ENCODE peak calls at places on chromosomes 6 and 20, in four cellular contexts. I is effector memory CD4-positive, alpha-beta T cell; R is heart left ventricle; T is CD4-positive, CD25-positive, alpha-beta regulatory T cell. Y is an unnamed sample.

GRCh38 chr6:157187182-157188093 is 135.9 kb downstream of the TMEM242 start:
- DNase-seq in I (no peak), R (no peak), T (no peak), Y (no peak)

GRCh38 chr6:33947916-33948594 is 144.3 kb upstream of the MLN start:
- DNase-seq in I (no peak), R (no peak), T (no peak), Y (no peak)

GRCh38 chr6:304833-305370 is 12.6 kb downstream of the DUSP22 start:
- DNase-seq in I (no peak), R (no peak), T (no peak), Y (no peak)

GRCh38 chr6:131792091-131792496 is 15.7 kb upstream of the ENPP1 start:
- DNase-seq in I (no peak), R (no peak), T (no peak), Y (no peak)

GRCh38 chr6:159807150-159807859 is 7.2 kb downstream of the PNLDC1 start:
- DNase-seq in I (no peak), R (no peak), T (no peak), Y (no peak)

GRCh38 chr6:23013776-23014175 is 444.4 kb downstream of the HDGFL1 start:
- DNase-seq in I (no peak), R (no peak), T (no peak), Y (no peak)

GRCh38 chr6:19538086-19538485 is 299.1 kb upstream of the ID4 start:
- DNase-seq in I (no peak), R (no peak), T (no peak), Y (peak)

GRCh38 chr6:32529697-32530429 is at the start of gene HLA-DRB5:
- DNase-seq in I (no peak), R (peak), T (peak), Y (peak)

GRCh38 chr6:33313105-33313708 is 671 bp downstream of the TAPBP start:
- DNase-seq in I (no peak), R (peak), T (peak), Y (peak)

GRCh38 chr6:154509421-154510143 is 903 bp downstream of the CNKSR3 start:
- DNase-seq in I (no peak), R (peak), T (peak), Y (peak)

GRCh38 chr6:92114091-92114490 is 1305.3 kb downstream of the EPHA7 start:
- DNase-seq in I (no peak), R (no peak), T (no peak), Y (no peak)

GRCh38 chr20:25229486-25230176 is 18.3 kb upstream of the PYGB start:
- DNase-seq in I (no peak), R (no peak), T (no peak), Y (no peak)

GRCh38 chr20:56245761-56246160 is 2.8 kb upstream of the MC3R start:
- DNase-seq in I (no peak), R (no peak), T (no peak), Y (no peak)

GRCh38 chr6:155909710-155910109 is 454.1 kb upstream of the NOX3 start:
- DNase-seq in I (no peak), R (no peak), T (no peak), Y (no peak)

GRCh38 chr6:111918825-111919224 is 45.6 kb upstream of the FYN start:
- DNase-seq in I (no peak), R (peak), T (no peak), Y (no peak)

GRCh38 chr6:142313284-142313683 is 11.5 kb downstream of the ADGRG6 start:
- DNase-seq in I (no peak), R (no peak), T (no peak), Y (no peak)

GRCh38 chr6:14120556-14120955 is 3.0 kb downstream of the CD83 start:
- DNase-seq in I (no peak), R (no peak), T (no peak), Y (no peak)

GRCh38 chr6:63307581-63308246 is 12.1 kb downstream of the LGSN start:
- DNase-seq in I (no peak), R (no peak), T (peak), Y (no peak)

GRCh38 chr20:48839518-48839917 is 11.7 kb upstream of the PREX1 start:
- DNase-seq in I (no peak), R (no peak), T (no peak), Y (no peak)

GRCh38 chr6:30206152-30206551 is 7.1 kb downstream of the TRIM26 start:
- DNase-seq in I (no peak), R (no peak), T (no peak), Y (no peak)

GRCh38 chr6:759729-760128 is 66.8 kb upstream of the EXOC2 start:
- DNase-seq in I (no peak), R (no peak), T (no peak), Y (no peak)

GRCh38 chr6:42929928-42930360 is 664 bp downstream of the CNPY3 start:
- DNase-seq in I (peak), R (peak), T (peak), Y (no peak)

GRCh38 chr6:11738681-11739375 is 39.8 kb downstream of the ADTRP start:
- DNase-seq in I (no peak), R (no peak), T (no peak), Y (no peak)

GRCh38 chr20:8542115-8542486 is 410.0 kb downstream of the PLCB1 start:
- DNase-seq in I (no peak), R (no peak), T (no peak), Y (no peak)

GRCh38 chr6:167970236-167970635 is 27.2 kb upstream of the KIF25 start:
- DNase-seq in I (no peak), R (no peak), T (no peak), Y (no peak)

GRCh38 chr6:37006793-37007339 is 1.4 kb downstream of the FGD2 start:
- DNase-seq in I (no peak), R (no peak), T (no peak), Y (no peak)

GRCh38 chr6:111761783-111762312 is 111.4 kb downstream of the FYN start:
- DNase-seq in I (no peak), R (no peak), T (no peak), Y (no peak)

DNA sequence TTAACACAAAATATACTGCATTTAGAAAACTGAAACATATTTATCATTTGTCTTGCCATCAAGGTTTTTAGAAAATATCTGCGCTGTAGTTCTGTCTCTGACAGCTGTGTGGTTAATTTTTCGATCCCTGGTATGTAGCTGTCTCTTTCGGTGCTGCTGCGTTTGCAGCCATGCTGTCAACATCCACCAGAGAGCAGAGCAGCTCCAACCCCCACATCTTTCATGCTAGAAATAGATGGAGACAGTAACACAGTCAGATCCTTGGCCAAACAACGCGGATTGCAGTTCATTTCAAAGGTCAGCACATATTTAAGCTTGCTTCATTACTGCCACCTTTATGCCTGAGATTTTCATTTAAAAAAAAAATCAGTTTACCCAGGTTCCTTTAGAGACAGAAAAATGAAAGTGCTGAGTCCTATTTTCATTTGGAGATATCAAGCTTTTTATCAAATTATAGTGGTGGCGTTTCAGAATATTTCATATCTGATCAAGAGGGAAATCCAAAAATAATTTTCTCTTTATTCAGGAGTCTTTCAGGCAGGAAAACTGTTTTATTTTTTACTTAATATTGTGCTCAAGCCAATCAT is 157.7 kb upstream of the MMS22L start:
- DNase-seq in I (no peak), R (no peak), T (no peak), Y (no peak)
- H3K27ac ChIP-seq in I (no peak), R (no peak), T (no peak), Y (no peak)

DNA sequence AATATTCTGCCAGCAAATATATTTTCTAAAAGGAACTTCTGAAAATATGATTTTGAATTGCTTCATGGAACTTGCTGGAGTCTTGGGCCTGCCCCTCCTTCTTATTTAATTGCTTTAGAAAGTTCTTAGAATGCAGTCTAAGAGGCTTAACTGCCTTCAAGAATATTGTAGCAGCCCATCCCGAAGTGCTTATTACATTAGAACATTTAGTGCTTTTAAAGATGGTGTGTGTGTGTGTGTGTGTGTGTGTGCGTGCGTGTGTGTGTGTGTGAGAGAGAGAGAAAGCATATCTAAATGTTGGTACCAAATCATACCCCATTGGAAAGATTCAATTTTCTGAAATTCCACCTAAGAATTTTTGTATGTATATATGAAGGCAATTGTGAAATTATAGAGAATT is 193.5 kb downstream of the SLC24A3 start:
- DNase-seq in I (no peak), R (no peak), T (no peak), Y (no peak)
- H3K27ac ChIP-seq in I (no peak), R (no peak), T (no peak), Y (no peak)

DNA sequence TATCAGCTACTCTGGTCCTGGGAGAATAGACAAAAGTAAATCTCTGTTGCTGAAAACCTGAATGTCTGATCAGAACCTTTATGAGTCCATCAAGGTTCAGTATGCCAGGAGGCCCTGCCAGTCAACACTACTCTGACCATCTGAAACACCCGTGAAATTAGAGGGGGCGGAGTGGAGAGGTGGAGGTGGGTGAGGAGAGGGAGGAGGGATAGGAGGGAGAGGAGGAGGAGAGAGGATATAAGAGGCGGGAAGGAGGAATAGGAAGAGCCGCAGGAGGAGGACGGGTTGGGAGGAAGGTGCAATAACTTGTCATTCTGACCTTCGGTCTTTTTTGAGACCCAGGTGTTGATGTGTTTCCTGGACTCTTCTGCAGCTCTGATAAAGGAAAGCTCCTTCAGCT is 8.0 kb downstream of the SERPINB9 start:
- DNase-seq in I (no peak), R (no peak), T (no peak), Y (no peak)
- H3K27ac ChIP-seq in I (no peak), R (no peak), T (peak), Y (no peak)

GRCh38 chr20:32429745-32430360 is 71.7 kb downstream of the ASXL1 start:
- DNase-seq in I (no peak), R (no peak), T (no peak), Y (no peak)
- H3K27ac ChIP-seq in I (no peak), R (no peak), T (no peak), Y (no peak)

GRCh38 chr6:150208606-150209352 is 65.9 kb downstream of the PPP1R14C start:
- DNase-seq in I (no peak), R (no peak), T (no peak), Y (no peak)
- H3K27ac ChIP-seq in I (no peak), R (no peak), T (no peak), Y (no peak)

GRCh38 chr6:117495873-117496272 is 13.4 kb downstream of the DCBLD1 start:
- DNase-seq in I (no peak), R (no peak), T (no peak), Y (no peak)

GRCh38 chr6:117494694-117495318 is 12.3 kb downstream of the DCBLD1 start:
- DNase-seq in I (no peak), R (no peak), T (no peak), Y (no peak)

GRCh38 chr6:117494283-117494682 is 11.8 kb downstream of the DCBLD1 start:
- DNase-seq in I (no peak), R (no peak), T (no peak), Y (no peak)

GRCh38 chr6:117496383-117496990 is 14.0 kb downstream of the DCBLD1 start:
- DNase-seq in I (no peak), R (no peak), T (no peak), Y (no peak)

DNA sequence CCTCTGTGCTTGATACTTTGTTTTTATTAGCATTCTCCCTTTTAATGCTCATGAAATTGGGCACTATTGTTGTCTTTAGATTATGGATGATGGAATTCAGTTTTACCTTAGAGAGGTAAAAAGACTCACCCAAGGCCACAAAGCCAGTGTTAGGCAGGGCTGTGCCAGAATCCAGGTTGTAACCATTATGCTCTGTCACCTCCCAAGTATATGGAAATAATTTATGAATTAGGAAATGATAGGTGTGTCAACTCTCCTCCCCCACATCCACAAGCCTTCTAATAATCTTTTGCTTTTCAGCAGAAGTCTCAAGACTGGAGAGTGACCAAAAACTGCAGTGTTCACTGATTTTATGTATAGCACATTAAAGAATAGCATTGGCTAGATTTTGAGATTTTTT is 13.0 kb downstream of the DCBLD1 start:
- DNase-seq in I (no peak), R (no peak), T (no peak), Y (no peak)
- H3K27ac ChIP-seq in I (no peak), R (peak), T (no peak), Y (no peak)

GRCh38 chr6:46584586-46584985 is 68.0 kb downstream of the CYP39A1 start:
- DNase-seq in I (no peak), R (no peak), T (no peak), Y (no peak)
- H3K27ac ChIP-seq in I (no peak), R (no peak), T (no peak), Y (no peak)

DNA sequence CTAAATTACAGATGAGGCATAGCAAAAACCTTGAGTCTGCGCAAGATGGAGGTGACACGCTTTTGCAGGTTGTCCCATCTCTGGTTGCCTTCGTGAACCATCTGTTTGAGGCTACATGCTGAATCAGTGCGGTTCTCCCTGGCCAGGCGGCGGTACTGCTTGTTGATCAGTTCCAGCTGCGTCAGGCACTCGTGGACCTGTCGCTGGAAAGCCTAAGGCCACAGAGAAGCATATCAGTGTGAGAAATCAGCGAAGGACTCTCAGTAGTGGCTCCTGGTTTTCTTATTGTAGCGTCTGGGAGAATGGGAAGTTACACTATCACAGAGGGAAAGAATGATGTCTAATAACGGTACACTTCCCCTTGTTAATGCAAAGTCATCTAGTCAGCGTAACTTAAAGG is 344.4 kb downstream of the ESR1 start:
- DNase-seq in I (no peak), R (no peak), T (no peak), Y (no peak)
- H3K27ac ChIP-seq in I (no peak), R (no peak), T (no peak), Y (no peak)

GRCh38 chr20:38115896-38116295 is 49.2 kb downstream of the TGM2 start:
- DNase-seq in I (no peak), R (no peak), T (no peak), Y (no peak)
- H3K27ac ChIP-seq in I (no peak), R (no peak), T (no peak), Y (no peak)

GRCh38 chr6:41199427-41200246 is 1.3 kb downstream of the TREML2 start:
- DNase-seq in I (no peak), R (no peak), T (peak), Y (no peak)
- H3K27ac ChIP-seq in I (peak), R (no peak), T (peak), Y (no peak)

Y was measured in suprapubic skin.